ENCODE peak calls at places on chromosome 3, in seven cellular contexts. K is upper lobe of right lung, D is body of pancreas, M is transverse colon, F is ovary, Z is upper lobe of left lung, O is cardiac muscle cell. G is an unnamed sample.
A peak's percentile ranks its signal among the peaks of the same experiment; 100 is the strongest.

GRCh38 chr3:183486472-183486871 is 58.1 kb upstream of the MCF2L2 start:
- DNase-seq in Z (no peak), M (no peak), O (no peak), D (no peak), K (no peak), F (no peak), G (no peak)

GRCh38 chr3:114685053-114685630 is 391.3 kb downstream of the TIGIT start:
- DNase-seq in O (no peak), D (no peak), Z (no peak), M (no peak), F (no peak), K (no peak), G (no peak)

GRCh38 chr3:158108596-158108995 is 1.3 kb upstream of the RSRC1 start:
- DNase-seq in F (no peak), K (no peak), Z (no peak), D (no peak), M (no peak), O (no peak), G (no peak)

GRCh38 chr3:125087768-125088391 is 32.1 kb upstream of the HEG1 start:
- DNase-seq in K (no peak), D (no peak), Z (no peak), O (peak; percentile 53), M (no peak), F (no peak), G (no peak)

GRCh38 chr3:23923786-23924185 is 6.9 kb downstream of the RPL15 start:
- DNase-seq in O (peak; percentile 84), M (no peak), D (no peak), Z (no peak), F (no peak), K (no peak), G (no peak)

GRCh38 chr3:36542186-36542585 is 161.9 kb downstream of the STAC start:
- DNase-seq in F (no peak), M (no peak), D (no peak), K (no peak), O (peak; percentile 45), Z (no peak), G (no peak)

GRCh38 chr3:24773798-24774197 is 279.1 kb upstream of the THRB start:
- DNase-seq in Z (no peak), M (peak; percentile 18), K (peak; percentile 69), D (peak; percentile 53), O (peak; percentile 76), F (peak; percentile 32), G (no peak)

GRCh38 chr3:170414202-170414663 is 4.4 kb upstream of the CLDN11 start:
- DNase-seq in M (no peak), O (peak; percentile 91), K (no peak), D (peak; percentile 46), F (peak; percentile 60), Z (no peak), G (no peak)

GRCh38 chr3:177196473-177197040 is 725 bp downstream of the TBL1XR1 start:
- DNase-seq in O (peak; percentile 72), K (peak; percentile 67), F (no peak), D (peak; percentile 60), Z (peak; percentile 89), M (peak; percentile 44), G (peak; percentile 52)

GRCh38 chr3:119301662-119302061 is 7.5 kb downstream of the ARHGAP31 start:
- DNase-seq in F (no peak), D (no peak), O (no peak), Z (no peak), K (no peak), M (no peak), G (no peak)

GRCh38 chr3:130345487-130346079 is at the start of gene COL6A5:
- DNase-seq in F (no peak), O (peak; percentile 23), Z (peak; percentile 62), M (no peak), K (peak; percentile 59), D (no peak), G (no peak)

GRCh38 chr3:138768946-138769345 is 65.8 kb downstream of the PIK3CB start:
- DNase-seq in O (no peak), K (no peak), F (no peak), D (no peak), Z (peak; percentile 29), M (no peak), G (no peak)

GRCh38 chr3:148797822-148798221 is 29.8 kb upstream of the CPB1 start:
- DNase-seq in O (no peak), M (no peak), F (no peak), K (no peak), D (no peak), Z (no peak), G (no peak)

GRCh38 chr3:76231258-76231657 is 445.9 kb upstream of the ZNF717 start:
- DNase-seq in Z (no peak), M (no peak), F (no peak), D (no peak), K (no peak), O (no peak), G (no peak)

GRCh38 chr3:13655074-13655913 is 106.4 kb downstream of the FBLN2 start:
- DNase-seq in Z (peak; percentile 92), K (peak; percentile 77), O (peak; percentile 64), D (peak; percentile 63), F (no peak), M (peak; percentile 21), G (no peak)

GRCh38 chr3:119529883-119530282 is 29.5 kb downstream of the CD80 start:
- DNase-seq in D (no peak), M (no peak), O (peak; percentile 45), Z (no peak), F (no peak), K (no peak), G (no peak)

GRCh38 chr3:115779011-115779410 is 155.7 kb downstream of the GAP43 start:
- DNase-seq in K (no peak), F (no peak), M (no peak), Z (no peak), O (no peak), D (no peak), G (no peak)

GRCh38 chr3:124981472-124981871 is 46.9 kb upstream of the MUC13 start:
- DNase-seq in M (no peak), O (no peak), D (no peak), K (no peak), F (no peak), Z (no peak), G (no peak)

GRCh38 chr3:17194116-17194515 is 309.4 kb downstream of the PLCL2 start:
- DNase-seq in M (no peak), K (no peak), Z (no peak), D (no peak), O (no peak), F (no peak), G (no peak)

GRCh38 chr3:101850327-101851048 is 1.2 kb downstream of the NFKBIZ start:
- DNase-seq in Z (no peak), D (no peak), O (peak; percentile 73), K (no peak), M (no peak), F (no peak), G (no peak)

GRCh38 chr3:63228677-63229076 is 49.4 kb upstream of the SYNPR start:
- DNase-seq in O (peak; percentile 49), D (peak; percentile 28), M (no peak), F (no peak), K (no peak), Z (no peak), G (no peak)

GRCh38 chr3:71226565-71227281 is 356.8 kb downstream of the FOXP1 start:
- DNase-seq in M (peak; percentile 19), K (no peak), D (no peak), Z (no peak), O (peak; percentile 56), F (peak; percentile 30), G (peak; percentile 50)

GRCh38 chr3:186002884-186003472 is 65.2 kb upstream of the TRA2B start:
- DNase-seq in D (peak; percentile 38), F (no peak), K (no peak), O (peak; percentile 41), M (no peak), Z (no peak), G (no peak)
- TF ChIP-seq CTCF in D (peak; percentile 25), F (no peak), K (peak; percentile 20), O (peak; percentile 45), M (no peak), Z (no peak), G (no peak)

GRCh38 chr3:47440131-47440530 is 35.6 kb downstream of the SCAP start:
- DNase-seq in F (no peak), K (no peak), O (peak; percentile 37), D (no peak), Z (no peak), M (no peak), G (no peak)
- TF ChIP-seq CTCF in F (no peak), K (no peak), O (peak; percentile 46), D (no peak), Z (no peak), M (no peak), G (no peak)

GRCh38 chr3:192410684-192410960 is 316.7 kb downstream of the FGF12 start:
- DNase-seq in O (no peak), K (no peak), Z (no peak), M (no peak), D (no peak), F (no peak), G (no peak)

GRCh38 chr3:192409203-192409837 is 318.0 kb downstream of the FGF12 start:
- DNase-seq in D (peak; percentile 36), K (peak; percentile 65), F (peak; percentile 27), Z (peak; percentile 87), O (peak; percentile 44), M (no peak), G (no peak)

GRCh38 chr3:192408721-192409151 is 318.6 kb downstream of the FGF12 start:
- DNase-seq in F (no peak), K (no peak), D (no peak), O (peak; percentile 10), M (no peak), Z (peak; percentile 66), G (no peak)

GRCh38 chr3:192408007-192408655 is 319.2 kb downstream of the FGF12 start:
- DNase-seq in M (no peak), Z (peak; percentile 79), F (peak; percentile 19), K (peak; percentile 60), O (peak; percentile 48), D (peak; percentile 9), G (no peak)

GRCh38 chr3:192409838-192410683 is 317.3 kb downstream of the FGF12 start:
- DNase-seq in K (no peak), Z (peak; percentile 84), D (peak; percentile 11), M (no peak), F (no peak), O (peak; percentile 52), G (no peak)
- TF ChIP-seq CTCF in K (no peak), Z (no peak), D (no peak), M (no peak), F (no peak), O (peak; percentile 3), G (no peak)

GRCh38 chr3:128874481-128875180 is 4.8 kb upstream of the ACAD9 start:
- DNase-seq in M (no peak), D (no peak), K (no peak), Z (no peak), O (no peak), F (no peak), G (no peak)

GRCh38 chr3:128873623-128874022 is 5.8 kb upstream of the ACAD9 start:
- DNase-seq in O (no peak), F (no peak), Z (no peak), M (no peak), K (no peak), D (no peak), G (no peak)

GRCh38 chr3:128872744-128873143 is 6.7 kb upstream of the ACAD9 start:
- DNase-seq in D (no peak), F (no peak), M (no peak), K (no peak), O (no peak), Z (no peak), G (no peak)

GRCh38 chr3:128878011-128878457 is 1.4 kb upstream of the ACAD9 start:
- DNase-seq in M (no peak), O (no peak), D (no peak), F (no peak), K (no peak), Z (no peak), G (no peak)

GRCh38 chr3:128875556-128876120 is 3.8 kb upstream of the ACAD9 start:
- DNase-seq in M (peak; percentile 29), Z (no peak), F (no peak), K (no peak), D (peak; percentile 47), O (peak; percentile 25), G (no peak)
- TF ChIP-seq CTCF in M (no peak), Z (no peak), F (no peak), K (peak; percentile 42), D (no peak), O (peak; percentile 48), G (no peak)

G was measured in activated B cell treated with CpG ODN at 0.5 μM for 24 hours.